ENCODE peak calls at places on chromosomes 5 and 9, in six cellular contexts. C, L, R, W, Y and V are unnamed samples.

GRCh38 chr5:12413585-12413984 is 509.3 kb upstream of the CTNND2 start:
- DNase-seq in C (no peak), L (no peak), R (no peak), W (no peak), Y (no peak), V (no peak)

GRCh38 chr9:136153381-136154065 is 34.8 kb upstream of the TMEM250 start:
- DNase-seq in C (no peak), L (no peak), R (no peak), W (no peak), Y (no peak), V (no peak)

GRCh38 chr5:132790201-132790870 is 13.3 kb upstream of the SEPTIN8 start:
- DNase-seq in C (no peak), L (no peak), R (no peak), W (no peak), Y (no peak), V (no peak)

GRCh38 chr5:96633820-96634219 is 28.4 kb upstream of the CAST start:
- DNase-seq in C (no peak), L (no peak), R (no peak), W (no peak), Y (no peak), V (no peak)

GRCh38 chr9:75993434-75993833 is 103.0 kb downstream of the PCSK5 start:
- DNase-seq in C (no peak), L (no peak), R (no peak), W (peak; percentile 1), Y (no peak), V (no peak)

GRCh38 chr5:31023105-31023504 is 170.4 kb upstream of the CDH6 start:
- DNase-seq in C (no peak), L (no peak), R (no peak), W (peak; percentile 87), Y (peak; percentile 54), V (no peak)

GRCh38 chr9:89870207-89870606 is 265.4 kb downstream of the GADD45G start:
- DNase-seq in C (peak; percentile 44), L (peak; percentile 62), R (peak; percentile 4), W (no peak), Y (no peak), V (no peak)

GRCh38 chr5:153883829-153884228 is 154.9 kb downstream of the FAM114A2 start:
- DNase-seq in C (no peak), L (no peak), R (no peak), W (no peak), Y (peak; percentile 23), V (no peak)

GRCh38 chr5:141094481-141095262 is at the start of gene PCDHB2:
- DNase-seq in C (no peak), L (peak; percentile 60), R (no peak), W (peak; percentile 81), Y (no peak), V (no peak)

GRCh38 chr5:124236366-124237231 is 509.8 kb downstream of the ZNF608 start:
- DNase-seq in C (no peak), L (no peak), R (no peak), W (no peak), Y (no peak), V (no peak)

GRCh38 chr5:73977146-73977545 is 351.1 kb downstream of the ARHGEF28 start:
- DNase-seq in C (no peak), L (no peak), R (no peak), W (no peak), Y (no peak), V (no peak)

GRCh38 chr5:112669328-112669963 is 68.2 kb upstream of the APC start:
- DNase-seq in C (no peak), L (no peak), R (no peak), W (no peak), Y (no peak), V (no peak)

GRCh38 chr9:135530146-135530545 is 8.9 kb downstream of the LCN1 start:
- DNase-seq in C (peak; percentile 20), L (no peak), R (no peak), W (no peak), Y (no peak), V (peak; percentile 12)

GRCh38 chr9:7211657-7212056 is 453.9 kb downstream of the KDM4C start:
- DNase-seq in C (no peak), L (no peak), R (no peak), W (no peak), Y (no peak), V (no peak)

GRCh38 chr5:95973793-95974325 is 12.2 kb upstream of the ELL2 start:
- DNase-seq in C (no peak), L (no peak), R (no peak), W (no peak), Y (peak; percentile 44), V (no peak)

GRCh38 chr9:70488793-70489105 is 74.3 kb upstream of the KLF9 start:
- DNase-seq in C (no peak), L (peak; percentile 73), R (no peak), W (no peak), Y (no peak), V (no peak)

GRCh38 chr9:70488098-70488792 is 73.8 kb upstream of the KLF9 start:
- DNase-seq in C (no peak), L (no peak), R (no peak), W (no peak), Y (no peak), V (no peak)

GRCh38 chr9:70485273-70485858 is 70.9 kb upstream of the KLF9 start:
- DNase-seq in C (no peak), L (peak; percentile 88), R (no peak), W (no peak), Y (no peak), V (no peak)

GRCh38 chr9:70484232-70485130 is 70.0 kb upstream of the KLF9 start:
- DNase-seq in C (peak; percentile 80), L (peak; percentile 82), R (no peak), W (peak; percentile 53), Y (peak; percentile 43), V (no peak)

GRCh38 chr9:70486127-70486526 is 71.7 kb upstream of the KLF9 start:
- DNase-seq in C (peak; percentile 53), L (no peak), R (no peak), W (no peak), Y (no peak), V (no peak)
- H3K27ac ChIP-seq in C (peak overlapping the region; percentile 93), L (peak overlapping the region; percentile 84), R (peak overlapping the region; percentile 70), W (no peak overlapping the region), Y (no peak overlapping the region), V (peak overlapping the region; percentile 82)

GRCh38 chr9:93459432-93459847 is 6.1 kb upstream of the FAM120AOS start:
- DNase-seq in C (no peak), L (no peak), R (no peak), W (no peak), Y (no peak), V (no peak)
- H3K27ac ChIP-seq in C (peak overlapping the region; percentile 26), L (no peak overlapping the region), R (no peak overlapping the region), W (no peak overlapping the region), Y (no peak overlapping the region), V (no peak overlapping the region)

GRCh38 chr5:59767753-59768159 is 125.8 kb downstream of the PDE4D start:
- DNase-seq in C (no peak), L (no peak), R (no peak), W (no peak), Y (no peak), V (no peak)

GRCh38 chr5:59765446-59765845 is 128.1 kb downstream of the PDE4D start:
- DNase-seq in C (no peak), L (no peak), R (no peak), W (no peak), Y (no peak), V (no peak)

GRCh38 chr5:59764361-59764760 is 129.2 kb downstream of the PDE4D start:
- DNase-seq in C (no peak), L (no peak), R (no peak), W (no peak), Y (no peak), V (no peak)

GRCh38 chr5:59768204-59769040 is 125.1 kb downstream of the PDE4D start:
- DNase-seq in C (peak; percentile 86), L (peak; percentile 57), R (peak; percentile 54), W (peak; percentile 65), Y (no peak), V (no peak)

GRCh38 chr5:59766394-59766793 is 127.1 kb downstream of the PDE4D start:
- DNase-seq in C (peak; percentile 85), L (no peak), R (no peak), W (no peak), Y (no peak), V (no peak)
- H3K27ac ChIP-seq in C (peak overlapping the region; percentile 84), L (no peak overlapping the region), R (no peak overlapping the region), W (no peak overlapping the region), Y (no peak overlapping the region), V (no peak overlapping the region)

GRCh38 chr9:33277484-33277883 is 12.6 kb downstream of the CHMP5 start:
- DNase-seq in C (no peak), L (no peak), R (no peak), W (no peak), Y (no peak), V (no peak)
- H3K27ac ChIP-seq in C (no peak overlapping the region), L (no peak overlapping the region), R (no peak overlapping the region), W (no peak overlapping the region), Y (no peak overlapping the region), V (no peak overlapping the region)

GRCh38 chr5:69493235-69493925 is 790 bp downstream of the OCLN start:
- DNase-seq in C (no peak), L (no peak), R (peak; percentile 53), W (peak; percentile 41), Y (no peak), V (no peak)

GRCh38 chr5:69494481-69494880 is 1.9 kb downstream of the OCLN start:
- DNase-seq in C (no peak), L (no peak), R (no peak), W (no peak), Y (no peak), V (no peak)

GRCh38 chr5:69491027-69491426 is 1.6 kb upstream of the OCLN start:
- DNase-seq in C (no peak), L (no peak), R (no peak), W (no peak), Y (no peak), V (no peak)

GRCh38 chr5:69491838-69492390 is 676 bp upstream of the OCLN start:
- DNase-seq in C (no peak), L (no peak), R (no peak), W (no peak), Y (no peak), V (no peak)

GRCh38 chr5:69492391-69493234 is at the start of gene OCLN:
- DNase-seq in C (no peak), L (no peak), R (peak; percentile 75), W (peak; percentile 81), Y (no peak), V (no peak)
- H3K27ac ChIP-seq in C (no peak within 1 kb of the TSS), L (no peak within 1 kb of the TSS), R (peak within 1 kb of the TSS; percentile 89), W (peak within 1 kb of the TSS; percentile 88), Y (no peak within 1 kb of the TSS), V (no peak within 1 kb of the TSS)

GRCh38 chr5:180170810-180171567 is 38.0 kb downstream of the RASGEF1C start:
- DNase-seq in C (no peak), L (no peak), R (no peak), W (no peak), Y (no peak), V (no peak)

GRCh38 chr5:180171568-180172094 is 37.4 kb downstream of the RASGEF1C start:
- DNase-seq in C (no peak), L (no peak), R (no peak), W (no peak), Y (no peak), V (no peak)

GRCh38 chr5:180169246-180170110 is 39.5 kb downstream of the RASGEF1C start:
- DNase-seq in C (no peak), L (no peak), R (no peak), W (no peak), Y (no peak), V (no peak)

GRCh38 chr5:180168758-180169157 is 40.3 kb downstream of the RASGEF1C start:
- DNase-seq in C (no peak), L (no peak), R (no peak), W (no peak), Y (no peak), V (no peak)

GRCh38 chr5:180170111-180170809 is 38.8 kb downstream of the RASGEF1C start:
- DNase-seq in C (peak; percentile 74), L (no peak), R (no peak), W (no peak), Y (no peak), V (no peak)
- H3K27ac ChIP-seq in C (peak overlapping the region; percentile 63), L (no peak overlapping the region), R (no peak overlapping the region), W (no peak overlapping the region), Y (no peak overlapping the region), V (no peak overlapping the region)